ENCODE peak calls at places on chromosomes 2 and 18, in nine cellular contexts. R is colonic mucosa, B is GM23248, O is fibroblast of lung, K is DND-41, U is PC-3, A is kidney, N is keratinocyte, S is trophoblast cell. J is an unnamed sample.

GRCh38 chr2:135969655-135970387 is 15.6 kb downstream of the DARS1 start:
- DNase-seq in O (no peak), B (no peak), S (no peak), R (no peak), A (no peak), K (no peak), N (no peak), U (no peak), J (no peak)

GRCh38 chr18:46374850-46375249 is 270.7 kb downstream of the HAUS1 start:
- DNase-seq in R (no peak), U (no peak), B (no peak), K (no peak), S (peak), N (no peak), O (no peak), A (peak), J (no peak)

GRCh38 chr2:120999374-121000097 is 263.9 kb downstream of the GLI2 start:
- DNase-seq in N (no peak), S (no peak), A (no peak), K (no peak), U (no peak), O (no peak), B (no peak), R (no peak), J (peak)

GRCh38 chr2:8515390-8515761 is 166.5 kb upstream of the ID2 start:
- DNase-seq in K (peak), B (no peak), R (no peak), N (no peak), S (no peak), O (no peak), A (no peak), U (no peak), J (no peak)

GRCh38 chr2:147460140-147460539 is 384.7 kb upstream of the ACVR2A start:
- DNase-seq in U (peak), O (peak), R (no peak), S (no peak), B (peak), K (no peak), A (no peak), N (no peak), J (no peak)

GRCh38 chr18:50080932-50081560 is 113.9 kb downstream of the MYO5B start:
- DNase-seq in K (no peak), O (no peak), A (no peak), S (peak), U (peak), R (no peak), B (no peak), N (no peak), J (peak)

GRCh38 chr2:28395334-28396061 is 2.8 kb downstream of the FOSL2 start:
- DNase-seq in R (peak), A (peak), U (peak), O (peak), K (no peak), N (no peak), B (peak), S (peak), J (no peak)

GRCh38 chr2:95305341-95306058 is 8.4 kb downstream of the KCNIP3 start:
- DNase-seq in S (no peak), R (peak), O (peak), K (no peak), N (no peak), A (no peak), U (peak), B (peak), J (no peak)

GRCh38 chr18:78786776-78787175 is 192.8 kb upstream of the SALL3 start:
- DNase-seq in R (no peak), B (no peak), O (no peak), S (no peak), K (no peak), A (no peak), U (no peak), N (no peak), J (no peak)

GRCh38 chr2:233964581-233964980 is 47.4 kb downstream of the TRPM8 start:
- DNase-seq in A (no peak), S (no peak), U (no peak), O (no peak), K (no peak), R (no peak), B (peak), N (no peak), J (no peak)

GRCh38 chr18:48563027-48563426 is 24.2 kb downstream of the CTIF start:
- DNase-seq in U (peak), O (peak), S (no peak), A (no peak), R (no peak), B (peak), K (no peak), N (no peak), J (peak)

GRCh38 chr2:17813742-17814458 is 2.4 kb upstream of the MSGN1 start:
- DNase-seq in O (no peak), A (no peak), B (peak), S (peak), N (no peak), R (no peak), K (peak), U (no peak), J (peak)

GRCh38 chr2:149399934-149400615 is 69.7 kb downstream of the LYPD6 start:
- DNase-seq in R (no peak), A (no peak), O (peak), S (no peak), K (no peak), N (no peak), B (no peak), U (no peak), J (no peak)

GRCh38 chr2:100524331-100524730 is 38.5 kb upstream of the PDCL3 start:
- DNase-seq in B (peak), N (no peak), O (no peak), A (no peak), U (peak), K (no peak), S (no peak), R (no peak), J (no peak)

GRCh38 chr2:34486945-34487344 is 887.8 kb upstream of the FAM98A start:
- DNase-seq in O (no peak), N (no peak), B (no peak), R (no peak), K (no peak), S (no peak), A (no peak), U (no peak), J (no peak)

GRCh38 chr2:184680825-184681224 is 82.5 kb downstream of the ZNF804A start:
- DNase-seq in B (no peak), S (no peak), R (no peak), N (no peak), A (no peak), U (no peak), O (no peak), K (no peak), J (no peak)

GRCh38 chr2:29606105-29606871 is 315.1 kb downstream of the ALK start:
- DNase-seq in S (no peak), N (peak), O (peak), B (peak), U (peak), R (no peak), K (no peak), A (no peak), J (no peak)

GRCh38 chr2:177783835-177784448 is 288.6 kb downstream of the PDE11A start:
- DNase-seq in K (peak), A (no peak), U (peak), R (no peak), B (peak), N (no peak), S (no peak), O (peak), J (no peak)

GRCh38 chr2:200259577-200259957 is 46.9 kb upstream of the SPATS2L start:
- DNase-seq in S (peak), N (no peak), A (no peak), K (no peak), R (no peak), O (no peak), U (peak), B (no peak), J (no peak)

GRCh38 chr2:43268066-43268971 is 41.9 kb upstream of the ZFP36L2 start:
- DNase-seq in A (no peak), N (no peak), K (no peak), U (no peak), R (no peak), B (peak), S (no peak), O (no peak), J (no peak)
- H3K9ac ChIP-seq in A (no peak), N (no peak), K (no peak), U (no peak), R (no peak), B (peak), S (no peak), O (peak), J (no peak)

GRCh38 chr2:118049140-118050128 is 35.6 kb upstream of the CCDC93 start:
- DNase-seq in N (no peak), A (no peak), B (no peak), R (no peak), K (no peak), O (no peak), S (no peak), U (peak), J (no peak)

GRCh38 chr2:118044849-118045248 is 31.0 kb upstream of the CCDC93 start:
- DNase-seq in O (no peak), N (no peak), A (no peak), S (no peak), B (no peak), U (no peak), R (no peak), K (no peak), J (no peak)

GRCh38 chr2:118046628-118047210 is 32.8 kb upstream of the CCDC93 start:
- DNase-seq in O (peak), U (peak), K (no peak), R (no peak), B (peak), A (no peak), N (no peak), S (peak), J (no peak)

GRCh38 chr2:118048396-118048795 is 34.5 kb upstream of the CCDC93 start:
- DNase-seq in N (no peak), U (no peak), S (peak), K (no peak), B (peak), A (no peak), O (no peak), R (no peak), J (no peak)

DNA sequence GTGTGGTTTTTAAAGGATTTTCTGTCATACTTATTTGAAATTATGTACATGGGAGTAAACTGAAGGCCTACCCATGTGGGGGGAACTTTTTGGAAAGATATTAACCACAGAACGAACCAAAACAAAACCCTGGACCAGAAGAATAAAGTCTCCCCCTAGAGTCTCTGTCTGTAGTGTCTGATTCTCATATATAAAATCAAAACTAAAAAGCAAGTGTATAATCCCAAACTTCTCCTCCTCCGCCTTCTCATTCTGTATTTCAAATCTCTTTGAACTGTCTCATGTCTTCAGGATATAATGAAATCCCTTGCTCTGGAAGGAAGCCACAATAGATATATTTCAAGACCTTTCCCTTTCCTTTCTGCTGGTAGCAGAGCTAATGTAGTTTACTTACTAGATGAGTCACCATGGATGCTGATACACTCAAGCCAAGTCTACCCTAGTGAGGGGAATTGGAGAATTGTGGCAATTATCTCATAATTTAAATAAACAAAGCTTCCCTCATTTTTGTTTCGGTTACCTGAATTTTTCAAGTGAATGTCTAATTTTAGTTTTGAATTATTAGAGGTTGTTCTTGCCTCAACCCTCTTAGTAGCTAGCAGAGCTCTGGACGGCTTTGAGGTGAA is 33.5 kb upstream of the CCDC93 start:
- DNase-seq in A (no peak), S (peak), N (no peak), U (peak), O (peak), R (no peak), B (peak), K (no peak), J (no peak)
- H3K4me3 ChIP-seq in A (no peak), S (no peak), N (no peak), U (peak), O (no peak), R (no peak), B (peak), K (no peak), J (no peak)

GRCh38 chr2:207371877-207372276 is 157.9 kb upstream of the CREB1 start:
- DNase-seq in O (no peak), S (no peak), N (no peak), B (no peak), A (no peak), U (no peak), R (no peak), K (no peak), J (no peak)

GRCh38 chr2:207370646-207371045 is 159.1 kb upstream of the CREB1 start:
- DNase-seq in O (no peak), B (no peak), U (peak), S (no peak), A (no peak), K (no peak), N (no peak), R (no peak), J (no peak)

GRCh38 chr2:207375207-207375875 is 154.4 kb upstream of the CREB1 start:
- DNase-seq in A (no peak), R (no peak), N (no peak), U (no peak), K (no peak), B (no peak), S (peak), O (no peak), J (no peak)

DNA sequence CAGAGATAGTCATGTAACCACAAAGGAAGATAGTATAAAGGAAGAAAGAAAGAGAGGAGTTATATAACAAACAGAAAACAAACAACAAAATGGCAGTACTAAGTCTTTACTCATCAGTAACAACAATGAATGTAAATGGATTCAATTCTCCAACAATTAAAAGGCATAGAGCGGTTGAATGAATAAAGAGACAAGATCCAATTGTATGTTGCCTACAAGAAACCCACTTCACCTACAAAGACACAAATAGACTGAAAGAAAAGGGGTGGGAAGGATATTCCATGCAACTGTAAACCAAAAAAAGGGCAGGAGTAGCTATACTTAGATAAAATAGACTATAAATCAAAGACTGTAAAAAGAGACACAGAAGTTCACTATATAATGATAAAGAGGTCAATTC is 157.3 kb upstream of the CREB1 start:
- DNase-seq in O (no peak), S (no peak), A (no peak), N (no peak), K (no peak), B (no peak), R (no peak), U (no peak), J (no peak)
- H3K27ac ChIP-seq in O (no peak), S (no peak), A (no peak), N (no peak), K (no peak), B (no peak), R (no peak), U (no peak), J (no peak)

GRCh38 chr2:102062802-102063201 is 71.0 kb downstream of the IL1R2 start:
- DNase-seq in R (no peak), A (no peak), O (no peak), N (no peak), U (no peak), B (no peak), S (no peak), K (no peak), J (no peak)

GRCh38 chr2:102064679-102065674 is 73.2 kb downstream of the IL1R2 start:
- DNase-seq in R (no peak), S (peak), O (no peak), N (no peak), B (peak), A (no peak), K (no peak), U (no peak), J (no peak)

GRCh38 chr2:102061962-102062795 is 70.4 kb downstream of the IL1R2 start:
- DNase-seq in O (peak), B (peak), R (no peak), S (peak), K (no peak), N (no peak), U (peak), A (peak), J (no peak)

GRCh38 chr2:102063948-102064678 is 72.4 kb downstream of the IL1R2 start:
- DNase-seq in S (peak), R (peak), N (peak), K (peak), B (peak), U (peak), A (peak), O (peak), J (peak)

DNA sequence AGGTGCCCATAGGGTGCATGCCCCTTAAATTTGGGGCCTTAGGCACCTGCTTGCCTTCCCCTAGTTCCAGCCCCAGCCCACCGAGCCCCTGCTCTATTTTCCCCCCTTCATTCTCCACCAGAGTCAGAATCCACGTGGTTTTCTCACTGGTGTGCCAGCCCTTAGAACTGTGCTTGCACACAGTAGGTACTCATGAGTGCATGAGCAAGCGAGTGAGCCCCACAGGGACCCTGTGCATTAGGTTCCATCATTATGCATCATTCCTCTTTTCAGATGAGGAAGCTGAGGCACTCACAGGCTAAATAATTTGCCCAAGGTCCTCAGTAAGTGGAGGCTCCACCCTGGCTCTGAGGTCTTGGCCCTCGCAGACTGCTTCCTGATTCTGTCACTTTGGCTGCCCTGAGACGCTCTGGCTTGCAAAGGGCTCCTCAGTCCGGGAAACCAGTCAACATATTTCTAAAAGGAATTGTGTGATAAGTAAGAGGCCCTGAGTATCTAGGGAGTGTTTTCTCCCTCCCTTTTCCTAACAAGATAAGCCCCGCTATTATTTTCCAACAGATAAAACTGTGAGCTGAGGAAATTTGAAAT is 71.7 kb downstream of the IL1R2 start:
- DNase-seq in K (no peak), A (peak), B (peak), U (no peak), N (no peak), R (peak), O (peak), S (peak), J (no peak)
- H3K9ac ChIP-seq in K (no peak), A (no peak), B (peak), U (no peak), N (no peak), R (peak), O (peak), S (no peak), J (no peak)

GRCh38 chr18:56413862-56414261 is 224.5 kb downstream of the TXNL1 start:
- DNase-seq in S (no peak), A (no peak), B (no peak), K (no peak), O (no peak), R (no peak), U (no peak), N (no peak), J (no peak)
- H3K4me3 ChIP-seq in S (no peak), A (no peak), B (no peak), K (no peak), O (no peak), R (no peak), U (no peak), N (no peak), J (no peak)

J was measured in endodermal cell.